ENCODE peak calls at places on chromosomes 1 and 21, in ten cellular contexts. B is brain microvascular endothelial cell, V is K562, T is WTC11, M is AG04450, G is fibroblast of lung, N is lower lobe of right lung, I is GM10248, S is HCT116, X is tibial artery. F is an unnamed sample.

GRCh38 chr1:227924168-227924837 is 23.4 kb downstream of the WNT9A start:
- DNase-seq in M (no peak), I (no peak), G (no peak), V (no peak), B (no peak), S (no peak), X (no peak), T (no peak), N (no peak), F (no peak)

GRCh38 chr1:3564921-3565831 is 46.1 kb downstream of the MEGF6 start:
- DNase-seq in S (no peak), X (no peak), I (peak), B (no peak), G (no peak), M (no peak), T (peak), N (no peak), V (peak), F (peak)

GRCh38 chr1:208907785-208908184 is 663.6 kb upstream of the PLXNA2 start:
- DNase-seq in X (no peak), V (no peak), T (no peak), B (no peak), I (no peak), G (no peak), S (no peak), N (no peak), M (no peak), F (no peak)

GRCh38 chr1:53328009-53328489 is at the start of gene LRP8:
- DNase-seq in N (peak), M (peak), B (peak), S (peak), X (peak), I (peak), V (peak), G (peak), T (peak), F (peak)

GRCh38 chr1:160007577-160008200 is 24.1 kb downstream of the PIGM start:
- DNase-seq in M (no peak), X (no peak), I (peak), T (no peak), G (peak), V (peak), N (no peak), S (peak), B (no peak), F (no peak)

GRCh38 chr1:19776287-19776686 is 23.4 kb downstream of the TMCO4 start:
- DNase-seq in I (no peak), X (no peak), V (no peak), S (no peak), T (no peak), M (no peak), N (no peak), G (no peak), B (no peak), F (no peak)

GRCh38 chr1:235319255-235319654 is 8.7 kb downstream of the ARID4B start:
- DNase-seq in B (no peak), G (no peak), N (no peak), T (no peak), S (no peak), M (no peak), V (no peak), X (no peak), I (no peak), F (no peak)

GRCh38 chr21:43645414-43645891 is 13.8 kb downstream of the HSF2BP start:
- DNase-seq in S (no peak), N (no peak), V (peak), I (peak), M (peak), X (peak), T (peak), G (peak), B (peak), F (peak)

GRCh38 chr1:165717918-165718515 is 19.7 kb upstream of the ALDH9A1 start:
- DNase-seq in N (no peak), S (peak), M (peak), T (peak), I (peak), X (no peak), B (peak), G (peak), V (peak), F (peak)

GRCh38 chr1:245483247-245483646 is 328.5 kb downstream of the KIF26B start:
- DNase-seq in M (no peak), B (no peak), V (no peak), X (no peak), N (no peak), G (no peak), S (no peak), I (no peak), T (no peak), F (no peak)

GRCh38 chr1:40362699-40363098 is 10.8 kb upstream of the SMAP2 start:
- DNase-seq in V (no peak), S (no peak), M (no peak), I (no peak), N (no peak), B (peak), X (no peak), G (peak), T (no peak), F (no peak)

GRCh38 chr1:156682166-156682890 is 5.1 kb upstream of the NES start:
- DNase-seq in S (no peak), X (no peak), B (no peak), I (no peak), N (no peak), T (no peak), G (no peak), M (no peak), V (no peak), F (no peak)

GRCh38 chr1:177423083-177423482 is 252.3 kb downstream of the BRINP2 start:
- DNase-seq in B (no peak), T (no peak), V (no peak), X (no peak), S (no peak), N (peak), G (no peak), I (no peak), M (no peak), F (no peak)

GRCh38 chr21:29571949-29572348 is 273.2 kb downstream of the BACH1 start:
- DNase-seq in X (no peak), S (no peak), V (no peak), N (no peak), M (no peak), G (no peak), I (no peak), B (no peak), T (no peak), F (no peak)

GRCh38 chr1:167057297-167057688 is 32.9 kb downstream of the GPA33 start:
- DNase-seq in T (peak), M (no peak), N (no peak), S (peak), G (peak), X (no peak), V (no peak), B (peak), I (peak), F (peak)

GRCh38 chr1:1954831-1955441 is 35.9 kb upstream of the TMEM52 start:
- DNase-seq in M (no peak), I (no peak), B (no peak), X (no peak), N (no peak), V (peak), S (no peak), G (no peak), T (peak), F (peak)

GRCh38 chr1:213931804-213932203 is 56.0 kb upstream of the PROX1 start:
- DNase-seq in G (no peak), N (no peak), I (no peak), V (peak), X (no peak), T (peak), S (peak), M (no peak), B (no peak), F (no peak)

GRCh38 chr1:161038523-161039153 is at the start of gene TSTD1:
- DNase-seq in I (peak), V (peak), N (peak), G (no peak), T (peak), S (no peak), M (no peak), X (peak), B (no peak), F (peak)

GRCh38 chr1:12620142-12620865 is 2.3 kb upstream of the DHRS3 start:
- DNase-seq in M (no peak), T (no peak), I (no peak), N (no peak), V (no peak), X (no peak), S (no peak), G (peak), B (no peak), F (peak)

GRCh38 chr1:46535063-46535462 is 16.4 kb downstream of the KNCN start:
- DNase-seq in M (no peak), V (peak), X (no peak), B (no peak), G (no peak), T (no peak), N (no peak), I (no peak), S (peak), F (peak)

GRCh38 chr1:22910286-22910685 is 62.4 kb downstream of the LACTBL1 start:
- DNase-seq in X (no peak), M (no peak), N (no peak), V (no peak), G (no peak), T (no peak), I (no peak), B (no peak), S (no peak), F (no peak)

GRCh38 chr1:72341661-72342060 is 59.3 kb upstream of the NEGR1 start:
- DNase-seq in M (no peak), T (no peak), N (no peak), S (no peak), X (no peak), G (no peak), I (no peak), B (no peak), V (no peak), F (no peak)

GRCh38 chr21:15160136-15160535 is 95.3 kb upstream of the NRIP1 start:
- DNase-seq in B (no peak), V (no peak), N (no peak), M (no peak), X (no peak), T (no peak), S (no peak), G (no peak), I (no peak), F (no peak)

GRCh38 chr1:170030212-170030611 is 44.3 kb downstream of the KIFAP3 start:
- DNase-seq in M (no peak), G (peak), B (no peak), I (no peak), T (no peak), V (no peak), X (no peak), N (no peak), S (no peak), F (no peak)

GRCh38 chr1:185559684-185560310 is 174.4 kb upstream of the HMCN1 start:
- DNase-seq in N (peak), G (peak), T (peak), S (peak), B (peak), V (peak), M (no peak), I (peak), X (no peak), F (peak)

GRCh38 chr1:151839457-151840409 is at the start of gene C2CD4D:
- DNase-seq in T (peak), G (no peak), B (no peak), I (peak), S (peak), X (no peak), V (peak), M (no peak), N (peak), F (peak)

GRCh38 chr1:54008876-54009275 is 9.1 kb downstream of the LDLRAD1 start:
- DNase-seq in M (no peak), G (no peak), X (peak), V (no peak), B (no peak), S (no peak), I (no peak), N (no peak), T (no peak), F (no peak)

GRCh38 chr1:203776636-203777035 is 11.7 kb downstream of the LAX1 start:
- DNase-seq in T (no peak), M (no peak), N (no peak), B (no peak), V (peak), S (no peak), G (no peak), X (no peak), I (no peak), F (no peak)

GRCh38 chr1:225467193-225468020 is 39.6 kb upstream of the LBR start:
- DNase-seq in N (peak), I (peak), M (no peak), B (no peak), V (no peak), X (peak), S (no peak), T (no peak), G (no peak), F (peak)

GRCh38 chr21:45359451-45360217 is 45.3 kb upstream of the COL18A1 start:
- DNase-seq in N (peak), S (no peak), M (no peak), I (no peak), T (no peak), B (no peak), V (peak), G (no peak), X (no peak), F (no peak)

GRCh38 chr1:94736549-94736948 is 83.6 kb upstream of the SLC44A3 start:
- DNase-seq in V (no peak), X (no peak), T (no peak), G (no peak), I (no peak), M (no peak), N (no peak), B (no peak), S (no peak), F (no peak)

GRCh38 chr1:41542196-41542955 is 57.9 kb upstream of the EDN2 start:
- DNase-seq in M (no peak), T (no peak), B (peak), N (no peak), V (no peak), X (peak), S (no peak), G (no peak), I (no peak), F (no peak)
- TF ChIP-seq CTCF in M (no peak), T (no peak), B (no peak), N (no peak), V (no peak), X (no peak), S (no peak), G (no peak), I (peak), F (no peak)

DNA sequence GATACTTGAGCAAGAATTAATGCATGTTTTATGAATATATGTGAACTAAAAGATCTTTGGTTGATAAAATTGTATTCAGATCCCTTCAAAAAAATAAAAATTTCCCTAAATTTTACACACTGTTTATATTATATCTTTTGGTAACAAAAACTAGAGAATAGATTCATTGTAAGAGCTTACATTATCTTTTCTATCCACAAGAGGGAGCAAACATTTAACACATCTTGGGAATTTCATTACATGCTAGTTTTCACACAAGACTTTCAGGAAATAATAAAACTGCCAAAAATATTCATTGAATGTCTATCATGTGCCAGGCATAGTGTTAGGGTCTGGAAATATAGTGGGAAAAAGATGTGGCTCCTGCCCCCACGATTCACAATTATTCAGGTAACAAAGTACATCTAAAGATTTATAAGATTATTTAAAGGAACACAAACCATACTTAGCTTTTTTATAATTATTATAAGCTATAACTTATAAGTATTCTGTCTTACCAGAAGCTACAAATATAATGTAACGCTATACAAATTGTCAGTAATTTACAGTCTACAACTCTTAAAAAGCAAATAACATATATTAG is 30.6 kb downstream of the FAF1 start:
- DNase-seq in T (no peak), B (no peak), G (peak), I (no peak), M (peak), N (no peak), X (no peak), S (peak), V (no peak), F (no peak)
- TF ChIP-seq CTCF in T (no peak), B (peak), G (peak), I (peak), M (peak), N (peak), X (peak), S (peak), V (peak), F (peak)

DNA sequence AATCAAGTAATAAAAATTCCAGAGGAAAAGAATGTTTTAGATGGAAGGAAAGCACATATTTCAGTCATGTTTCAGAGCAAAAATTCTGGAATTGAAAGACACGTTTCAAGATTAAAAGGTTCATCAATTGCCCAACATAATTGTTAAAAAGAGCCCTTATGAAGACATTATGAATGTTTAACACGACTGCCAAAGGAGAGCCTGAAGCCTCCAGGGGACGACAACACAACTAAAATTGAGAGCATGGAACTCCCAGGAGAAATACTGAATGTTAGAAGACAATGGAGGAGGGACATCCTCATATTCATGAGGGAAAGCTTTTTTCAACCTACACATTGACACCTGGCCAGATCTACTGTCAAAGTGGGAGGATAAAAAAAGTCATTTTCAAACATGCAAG is 16.0 kb downstream of the OR2T11 start:
- DNase-seq in M (no peak), X (no peak), V (no peak), G (no peak), S (peak), B (peak), I (peak), N (peak), T (no peak), F (peak)
- TF ChIP-seq CTCF in M (peak), X (peak), V (peak), G (peak), S (peak), B (peak), I (peak), N (peak), T (peak), F (peak)

DNA sequence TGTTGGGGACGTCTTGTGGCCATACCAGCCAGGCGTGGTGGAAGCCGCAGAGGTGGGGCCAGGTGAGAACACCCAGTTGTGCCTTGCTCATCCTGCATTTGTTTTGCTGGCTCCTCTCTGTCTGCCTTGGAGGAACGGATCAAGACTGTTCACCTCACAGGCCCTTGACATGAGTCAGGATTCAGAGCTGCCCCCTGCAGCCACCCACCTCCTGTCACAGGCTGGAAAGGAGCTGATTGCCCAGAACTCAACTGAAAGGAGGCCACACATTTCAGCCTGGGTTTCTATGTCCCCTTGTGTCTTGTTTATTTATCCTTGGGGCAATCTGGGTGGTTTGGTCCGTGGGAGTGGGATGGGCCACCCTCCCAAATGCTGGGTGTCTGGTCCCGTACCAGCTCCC is 111.8 kb downstream of the SPSB1 start:
- DNase-seq in X (no peak), G (no peak), T (no peak), I (no peak), N (no peak), M (no peak), V (no peak), S (no peak), B (no peak), F (no peak)
- TF ChIP-seq CTCF in X (no peak), G (no peak), T (no peak), I (no peak), N (no peak), M (no peak), V (no peak), S (no peak), B (no peak), F (no peak)

DNA sequence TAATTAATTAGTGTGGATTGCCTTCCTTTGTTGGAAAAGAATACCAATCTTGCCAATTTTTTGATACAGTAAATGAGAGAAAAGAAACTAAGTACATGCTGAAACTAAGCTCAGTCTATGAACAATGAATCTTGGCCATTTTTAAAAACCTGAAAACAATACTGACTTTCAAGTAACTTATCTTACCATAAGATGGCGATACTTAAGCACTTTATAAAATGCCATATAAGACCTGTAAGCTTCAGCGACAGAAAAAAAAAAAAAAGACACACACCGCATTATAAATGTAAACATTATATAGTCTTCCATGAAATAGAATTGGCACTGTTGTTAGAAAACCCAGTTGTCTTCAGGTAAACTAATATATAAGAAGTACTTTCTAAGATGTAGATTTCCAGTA is 3.0 kb downstream of the OLFM3 start:
- DNase-seq in I (no peak), G (no peak), X (no peak), B (no peak), M (no peak), T (no peak), V (no peak), S (no peak), N (no peak), F (no peak)
- TF ChIP-seq CTCF in I (no peak), G (no peak), X (no peak), B (no peak), M (no peak), T (no peak), V (no peak), S (no peak), N (no peak), F (no peak)

DNA sequence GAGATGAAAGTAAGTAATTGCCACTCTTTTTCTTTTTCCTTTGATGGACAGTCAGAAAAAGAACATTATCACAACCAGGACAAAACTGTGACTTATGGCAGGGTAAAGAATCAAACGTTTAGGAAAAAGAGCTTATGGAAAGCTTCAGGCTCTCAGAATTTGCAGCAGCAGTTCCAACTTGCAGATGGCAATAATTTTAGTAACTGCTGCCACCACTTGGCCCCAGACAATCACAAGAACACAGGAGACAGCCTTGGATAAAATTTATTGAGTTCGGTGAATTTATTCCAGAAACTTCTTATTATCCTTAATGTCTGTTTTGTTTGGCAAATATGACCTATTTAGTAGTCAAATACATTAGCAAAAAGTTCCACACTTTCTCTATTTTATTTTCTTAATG is 804.4 kb downstream of the BRINP3 start:
- DNase-seq in N (no peak), G (no peak), V (no peak), B (no peak), M (no peak), S (no peak), X (no peak), I (no peak), T (no peak), F (no peak)
- TF ChIP-seq CTCF in N (no peak), G (no peak), V (no peak), B (no peak), M (no peak), S (no peak), X (no peak), I (no peak), T (no peak), F (no peak)